ENCODE peak calls at places on chromosomes 2 and 18, in nine cellular contexts. L is omental fat pad; G is Calu3; J is GOT3; X is neural crest cell; O is MCF 10A; W is stimulated activated CD4-positive, alpha-beta T cell treated with anti-CD3 and anti-CD28 coated beads, Interleukin-4, amount 100 ng/mL, for 48 hours; C is T1000; F is Right ventricle myocardium superior. P is an unnamed sample.

GRCh38 chr18:71784777-71785176 is 759.4 kb downstream of the CBLN2 start:
- DNase-seq in L (no peak), G (no peak), J (no peak), X (no peak), O (peak), W (no peak), C (no peak), F (no peak), P (no peak)

GRCh38 chr2:143841935-143842334 is 678.0 kb downstream of the ZEB2 start:
- DNase-seq in L (no peak), G (no peak), J (no peak), X (no peak), O (no peak), W (no peak), C (no peak), F (no peak), P (no peak)

GRCh38 chr2:168526641-168527040 is 70.6 kb downstream of the CERS6 start:
- DNase-seq in L (no peak), G (no peak), J (no peak), X (no peak), O (no peak), W (no peak), C (no peak), F (no peak), P (peak)

GRCh38 chr18:61348230-61348629 is 15.0 kb downstream of the CDH20 start:
- DNase-seq in L (no peak), G (no peak), J (no peak), X (no peak), O (no peak), W (no peak), C (no peak), F (no peak), P (no peak)

GRCh38 chr2:33129261-33129660 is 182.5 kb downstream of the LTBP1 start:
- DNase-seq in L (no peak), G (no peak), J (no peak), X (no peak), O (no peak), W (no peak), C (no peak), F (no peak), P (no peak)

GRCh38 chr2:85684380-85684779 is 9.8 kb upstream of the GNLY start:
- DNase-seq in L (no peak), G (no peak), J (no peak), X (no peak), O (no peak), W (no peak), C (no peak), F (no peak), P (no peak)

GRCh38 chr2:239148495-239149200 is 252.2 kb downstream of the HDAC4 start:
- DNase-seq in L (no peak), G (no peak), J (no peak), X (no peak), O (no peak), W (no peak), C (no peak), F (no peak), P (no peak)

GRCh38 chr2:217797170-217797569 is 205.6 kb downstream of the TNS1 start:
- DNase-seq in L (no peak), G (no peak), J (no peak), X (no peak), O (no peak), W (no peak), C (no peak), F (peak), P (peak)

GRCh38 chr2:174683392-174683759 is 80.9 kb downstream of the CHRNA1 start:
- DNase-seq in L (no peak), G (no peak), J (no peak), X (no peak), O (no peak), W (no peak), C (no peak), F (no peak), P (no peak)

GRCh38 chr18:13229021-13229671 is 10.6 kb downstream of the LDLRAD4 start:
- DNase-seq in L (no peak), G (no peak), J (no peak), X (no peak), O (no peak), W (no peak), C (no peak), F (no peak), P (no peak)

GRCh38 chr2:215105607-215106354 is 32.6 kb downstream of the ABCA12 start:
- DNase-seq in L (no peak), G (no peak), J (no peak), X (no peak), O (peak), W (no peak), C (no peak), F (no peak), P (no peak)

GRCh38 chr2:37585982-37586621 is 85.3 kb downstream of the CDC42EP3 start:
- DNase-seq in L (no peak), G (no peak), J (no peak), X (no peak), O (peak), W (peak), C (peak), F (peak), P (no peak)

P was measured in tibial nerve.